ENCODE peak calls at places on chromosome 6, in four cellular contexts. V is lung, C is mucosa of descending colon, K is MM.1S. Y is an unnamed sample.

GRCh38 chr6:124200661-124201060 is 397.0 kb downstream of the NKAIN2 start:
- DNase-seq in V (no peak), C (no peak), K (no peak), Y (no peak)

GRCh38 chr6:111716325-111716724 is 110.6 kb upstream of the TRAF3IP2 start:
- DNase-seq in K (no peak), V (no peak), C (no peak), Y (no peak)

GRCh38 chr6:154805288-154805911 is 72.2 kb downstream of the SCAF8 start:
- DNase-seq in K (peak), C (no peak), V (no peak), Y (peak)

GRCh38 chr6:35640017-35640664 is 48.6 kb downstream of the FKBP5 start:
- DNase-seq in K (no peak), C (no peak), V (no peak), Y (no peak)

GRCh38 chr6:151075005-151075404 is 164.8 kb upstream of the AKAP12 start:
- DNase-seq in V (no peak), K (no peak), C (no peak), Y (no peak)

GRCh38 chr6:30743099-30744053 is 889 bp upstream of the FLOT1 start:
- DNase-seq in V (no peak), K (peak), C (peak), Y (peak)

GRCh38 chr6:15027472-15027871 is 218.4 kb upstream of the JARID2 start:
- DNase-seq in C (no peak), V (no peak), K (no peak), Y (no peak)

GRCh38 chr6:37130704-37131103 is 39.2 kb upstream of the PIM1 start:
- DNase-seq in C (no peak), V (peak), K (no peak), Y (no peak)

GRCh38 chr6:135269399-135270005 is 88.4 kb downstream of the MYB start:
- DNase-seq in V (no peak), K (no peak), C (peak), Y (no peak)

GRCh38 chr6:11298651-11299420 is 66.4 kb upstream of the NEDD9 start:
- DNase-seq in V (no peak), C (no peak), K (no peak), Y (no peak)

GRCh38 chr6:43990627-43991619 is 136.3 kb downstream of the MRPL14 start:
- DNase-seq in K (no peak), C (peak), V (no peak), Y (no peak)

GRCh38 chr6:159727717-159728440 is 573 bp downstream of the WTAP start:
- DNase-seq in K (peak), C (no peak), V (peak), Y (peak)
- TF ChIP-seq CTCF in K (no peak), C (no peak), V (no peak), Y (no peak)

GRCh38 chr6:7389451-7390217 is at the start of the genes CAGE1 and RIOK1:
- DNase-seq in K (peak), C (peak), V (peak), Y (peak)
- TF ChIP-seq CTCF in K (no peak), C (no peak), V (no peak), Y (no peak)

GRCh38 chr6:26224940-26225847 is 138.0 kb downstream of the HFE start:
- DNase-seq in V (no peak), C (no peak), K (no peak), Y (no peak)
- TF ChIP-seq CTCF in V (no peak), C (no peak), K (no peak), Y (no peak)

DNA sequence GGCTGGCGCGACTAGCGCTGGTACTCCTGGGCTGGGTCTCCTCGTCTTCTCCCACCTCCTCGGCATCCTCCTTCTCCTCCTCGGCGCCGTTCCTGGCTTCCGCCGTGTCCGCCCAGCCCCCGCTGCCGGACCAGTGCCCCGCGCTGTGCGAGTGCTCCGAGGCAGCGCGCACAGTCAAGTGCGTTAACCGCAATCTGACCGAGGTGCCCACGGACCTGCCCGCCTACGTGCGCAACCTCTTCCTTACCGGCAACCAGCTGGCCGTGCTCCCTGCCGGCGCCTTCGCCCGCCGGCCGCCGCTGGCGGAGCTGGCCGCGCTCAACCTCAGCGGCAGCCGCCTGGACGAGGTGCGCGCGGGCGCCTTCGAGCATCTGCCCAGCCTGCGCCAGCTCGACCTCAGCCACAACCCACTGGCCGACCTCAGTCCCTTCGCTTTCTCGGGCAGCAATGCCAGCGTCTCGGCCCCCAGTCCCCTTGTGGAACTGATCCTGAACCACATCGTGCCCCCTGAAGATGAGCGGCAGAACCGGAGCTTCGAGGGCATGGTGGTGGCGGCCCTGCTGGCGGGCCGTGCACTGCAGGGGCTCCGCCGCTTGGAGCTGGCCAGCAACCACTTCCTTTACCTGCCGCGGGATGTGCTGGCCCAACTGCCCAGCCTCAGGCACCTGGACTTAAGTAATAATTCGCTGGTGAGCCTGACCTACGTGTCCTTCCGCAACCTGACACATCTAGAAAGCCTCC is 1.6 kb downstream of the TPBG start:
- DNase-seq in V (no peak), K (no peak), C (peak), Y (peak)
- TF ChIP-seq CTCF in V (no peak), K (no peak), C (no peak), Y (no peak)

DNA sequence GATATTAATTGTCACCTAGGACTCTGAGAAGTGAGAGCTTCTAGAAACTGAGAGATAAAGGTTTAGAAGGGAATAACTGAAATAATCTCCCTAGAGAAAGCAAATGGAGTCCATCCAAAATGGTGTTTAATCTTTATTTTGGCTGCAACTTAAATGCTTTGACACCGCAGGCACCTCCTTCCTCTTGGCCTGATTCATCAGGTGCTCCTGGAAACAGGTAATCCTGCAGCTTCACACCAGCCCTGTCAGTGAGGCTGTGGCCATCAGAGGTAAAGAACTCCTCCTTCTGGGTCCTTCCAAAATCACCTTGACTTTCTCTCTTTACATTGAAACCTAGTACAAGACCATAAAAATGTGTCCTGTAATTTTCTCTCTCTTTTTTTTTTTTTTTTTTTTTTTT is 124.0 kb downstream of the LRRC1 start:
- DNase-seq in K (no peak), V (no peak), C (no peak), Y (no peak)
- TF ChIP-seq CTCF in K (no peak), V (no peak), C (no peak), Y (no peak)

DNA sequence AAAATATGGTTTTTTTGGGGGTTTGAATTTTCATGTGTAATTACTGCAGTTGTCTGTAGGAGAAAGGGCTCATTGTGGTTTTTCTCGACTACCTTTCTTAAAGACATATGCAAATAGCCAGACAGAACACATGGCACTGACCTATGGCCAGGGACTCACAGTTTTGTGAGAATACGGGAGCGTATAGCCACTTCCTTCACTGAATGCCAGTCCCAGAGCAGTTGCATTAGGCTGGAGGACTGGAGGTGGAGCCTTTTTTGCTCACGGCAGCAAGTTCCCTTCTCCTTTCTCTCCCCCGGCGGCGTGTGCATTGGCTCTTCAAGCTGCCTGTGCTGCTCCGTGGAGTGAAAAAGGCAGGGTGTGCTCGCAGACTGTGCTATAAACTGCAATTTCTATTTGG is 114.9 kb downstream of the AKAP7 start:
- DNase-seq in V (peak), C (peak), K (peak), Y (no peak)
- TF ChIP-seq CTCF in V (no peak), C (no peak), K (no peak), Y (no peak)

Y was measured in GM13977.